ENCODE peak calls at places on chromosomes 7 and 10, in ten cellular contexts. O is occipital lobe, G is M059J, A is ELR, P is H7, C is mesenteric fat pad, Z is EL, D is iPS-NIHi11, J is fibroblast of the aortic adventitia, H is mesothelial cell of epicardium. X is an unnamed sample.

GRCh38 chr10:101067356-101068083 is 5.7 kb downstream of the KAZALD1 start:
- DNase-seq in G (peak; percentile 84), A (peak; percentile 86), J (peak; percentile 87), O (peak; percentile 14), C (no peak), Z (peak; percentile 82), P (peak; percentile 92), D (peak; percentile 82), H (peak; percentile 86), X (peak; percentile 91)

GRCh38 chr7:159078911-159079270 is 65.8 kb downstream of the VIPR2 start:
- DNase-seq in A (no peak), Z (no peak), G (no peak), H (no peak), O (no peak), C (peak; percentile 41), P (no peak), D (no peak), J (no peak), X (no peak)

GRCh38 chr10:60044221-60044620 is 137.9 kb upstream of the CCDC6 start:
- DNase-seq in H (no peak), Z (peak; percentile 34), G (no peak), J (peak; percentile 65), A (peak; percentile 23), P (no peak), D (no peak), C (no peak), O (no peak), X (peak; percentile 29)

GRCh38 chr10:14403846-14404623 is 73.3 kb upstream of the FRMD4A start:
- DNase-seq in P (no peak), J (no peak), O (no peak), C (no peak), A (no peak), Z (no peak), H (no peak), G (peak; percentile 79), D (no peak), X (peak; percentile 64)

GRCh38 chr10:79929409-79929904 is 19.4 kb downstream of the SFTPD start:
- DNase-seq in O (no peak), D (peak; percentile 89), J (peak; percentile 71), Z (peak; percentile 66), C (peak; percentile 92), P (peak; percentile 87), H (peak; percentile 89), G (peak; percentile 61), A (peak; percentile 72), X (peak; percentile 86)

GRCh38 chr7:1533255-1533568 is 2.7 kb downstream of the MAFK start:
- DNase-seq in A (no peak), G (no peak), J (no peak), C (no peak), D (no peak), O (peak; percentile 30), Z (no peak), H (no peak), P (no peak), X (no peak)

GRCh38 chr10:47206449-47207279 is 93.3 kb upstream of the GDF10 start:
- DNase-seq in A (no peak), G (peak; percentile 59), Z (no peak), H (no peak), P (no peak), D (no peak), J (peak; percentile 8), O (no peak), C (no peak), X (no peak)

GRCh38 chr7:90383879-90384278 is 19.4 kb upstream of the CLDN12 start:
- DNase-seq in C (no peak), D (no peak), A (peak; percentile 73), H (no peak), J (peak; percentile 49), P (no peak), Z (peak; percentile 69), O (no peak), G (peak; percentile 60), X (no peak)

GRCh38 chr7:24756989-24757798 is at the start of gene GSDME:
- DNase-seq in J (peak; percentile 60), Z (peak; percentile 80), O (peak; percentile 78), P (peak; percentile 90), C (no peak), H (peak; percentile 67), D (peak; percentile 83), A (peak; percentile 84), G (peak; percentile 77), X (peak; percentile 85)

GRCh38 chr7:102146122-102146521 is 140.5 kb upstream of the SH2B2 start:
- DNase-seq in A (no peak), D (no peak), J (no peak), Z (no peak), C (no peak), P (no peak), G (no peak), H (no peak), O (no peak), X (no peak)

GRCh38 chr7:140638311-140638791 is 2.3 kb downstream of the DENND2A start:
- DNase-seq in D (peak; percentile 57), H (no peak), A (peak; percentile 40), G (peak; percentile 57), Z (peak; percentile 49), J (peak; percentile 88), O (no peak), P (peak; percentile 75), C (no peak), X (peak; percentile 67)

GRCh38 chr7:153297141-153297540 is 537.6 kb downstream of the ACTR3B start:
- DNase-seq in D (no peak), G (no peak), C (no peak), A (no peak), Z (no peak), P (no peak), H (no peak), O (no peak), J (no peak), X (peak; percentile 7)

GRCh38 chr10:75390178-75390577 is 11.4 kb downstream of the ZNF503 start:
- DNase-seq in Z (no peak), C (no peak), A (no peak), H (no peak), G (no peak), O (no peak), J (no peak), P (no peak), D (no peak), X (no peak)

GRCh38 chr7:148356303-148356702 is 234.3 kb upstream of the C7orf33 start:
- DNase-seq in D (no peak), Z (no peak), C (no peak), J (no peak), H (no peak), O (no peak), G (no peak), A (no peak), P (no peak), X (peak; percentile 46)

GRCh38 chr7:93949468-93949867 is 27.9 kb downstream of the GNG11 start:
- DNase-seq in G (peak; percentile 80), D (no peak), Z (peak; percentile 82), P (no peak), J (peak; percentile 77), O (no peak), A (peak; percentile 87), H (no peak), C (no peak), X (peak; percentile 79)

GRCh38 chr7:136359333-136359903 is 382.3 kb upstream of the MTPN start:
- DNase-seq in Z (no peak), J (no peak), P (no peak), O (no peak), C (no peak), A (no peak), D (no peak), G (no peak), H (no peak), X (no peak)

GRCh38 chr7:19079066-19079465 is 38.4 kb downstream of the TWIST1 start:
- DNase-seq in A (peak; percentile 51), O (no peak), Z (peak; percentile 69), H (no peak), C (no peak), J (peak; percentile 22), D (no peak), G (peak; percentile 83), P (no peak), X (peak; percentile 12)

X was measured in astrocyte of the hippocampus.